ENCODE peak calls at places on chromosomes 7 and 10, in six cellular contexts. J, T, K, X, R and B are unnamed samples. For H3K27me3 and H3K4me1, the result is how much of the 10 kb centered on the place peaks cover.

GRCh38 chr10:114538544-114538906 is 119.5 kb downstream of the ABLIM1 start:
- DNase-seq in T (no peak), J (no peak), X (peak), K (no peak), R (no peak), B (no peak)

GRCh38 chr10:546971-547590 is 142.4 kb downstream of the DIP2C start:
- DNase-seq in R (no peak), T (peak), X (no peak), K (no peak), J (no peak), B (no peak)

GRCh38 chr10:74988787-74989574 is 122.5 kb upstream of the SAMD8 start:
- DNase-seq in X (no peak), K (no peak), R (no peak), T (no peak), J (no peak), B (no peak)

GRCh38 chr10:95841711-95842498 is 65.9 kb upstream of the CC2D2B start:
- DNase-seq in T (no peak), R (no peak), X (peak), K (no peak), J (no peak), B (no peak)

GRCh38 chr7:42831051-42831952 is 80.6 kb downstream of the C7orf25 start:
- DNase-seq in T (no peak), J (peak), K (no peak), X (no peak), R (no peak), B (no peak)

GRCh38 chr10:116147162-116147906 is 125.7 kb downstream of the GFRA1 start:
- DNase-seq in J (no peak), X (no peak), K (no peak), R (no peak), T (no peak), B (no peak)

GRCh38 chr10:73889014-73889413 is 14.7 kb upstream of the CAMK2G start:
- DNase-seq in J (peak), X (no peak), R (no peak), K (no peak), T (peak), B (no peak)

GRCh38 chr10:25575343-25575742 is 358.7 kb upstream of the MYO3A start:
- DNase-seq in K (no peak), X (no peak), T (no peak), J (no peak), R (no peak), B (no peak)

GRCh38 chr10:123135415-123136141 is at the start of gene HMX3:
- DNase-seq in X (peak), T (no peak), J (no peak), R (peak), K (no peak), B (no peak)

GRCh38 chr7:129948338-129948737 is 4.4 kb downstream of the UBE2H start:
- DNase-seq in K (no peak), T (peak), R (no peak), J (no peak), X (no peak), B (peak)

GRCh38 chr7:37656913-37657530 is 26.5 kb upstream of the GPR141 start:
- DNase-seq in J (no peak), K (no peak), T (no peak), X (no peak), R (no peak), B (no peak)

GRCh38 chr7:2864204-2864985 is 20.3 kb upstream of the GNA12 start:
- DNase-seq in T (peak), K (no peak), J (no peak), X (peak), R (no peak), B (no peak)

GRCh38 chr10:78381072-78381471 is 347.4 kb downstream of the RPS24 start:
- DNase-seq in T (no peak), K (no peak), X (no peak), R (peak), J (no peak), B (no peak)

GRCh38 chr7:1920266-1920681 is 250.2 kb downstream of the ELFN1 start:
- DNase-seq in X (peak), K (no peak), J (no peak), R (no peak), T (no peak), B (no peak)

GRCh38 chr7:37592366-37592765 is 91.2 kb upstream of the GPR141 start:
- DNase-seq in K (no peak), X (no peak), T (no peak), R (no peak), J (no peak), B (no peak)

GRCh38 chr7:137755846-137756685 is 90.7 kb downstream of the DGKI start:
- DNase-seq in J (no peak), X (no peak), K (no peak), T (no peak), R (no peak), B (no peak)

GRCh38 chr10:84310470-84310869 is 17.9 kb upstream of the CCSER2 start:
- DNase-seq in T (no peak), R (no peak), X (no peak), K (no peak), J (no peak), B (no peak)

GRCh38 chr10:84306751-84307384 is 21.5 kb upstream of the CCSER2 start:
- DNase-seq in K (no peak), X (no peak), J (no peak), R (no peak), T (no peak), B (no peak)

GRCh38 chr10:84308481-84309304 is 19.7 kb upstream of the CCSER2 start:
- DNase-seq in X (peak), J (peak), R (no peak), T (no peak), K (no peak), B (no peak)

GRCh38 chr10:84311596-84311995 is 16.8 kb upstream of the CCSER2 start:
- DNase-seq in T (no peak), R (no peak), K (no peak), J (no peak), X (no peak), B (no peak)

GRCh38 chr10:84308021-84308420 is 20.4 kb upstream of the CCSER2 start:
- DNase-seq in J (no peak), K (no peak), R (no peak), T (no peak), X (no peak), B (no peak)
- H3K27me3 ChIP-seq in J (under half), K (under half), R (under half), T (under half), X (under half), B (under half)

GRCh38 chr10:44193156-44193555 is 191.7 kb downstream of the CXCL12 start:
- DNase-seq in R (no peak), X (no peak), K (no peak), J (no peak), T (no peak), B (no peak)
- H3K4me1 ChIP-seq in R (under half), X (under half), K (under half), J (under half), T (under half), B (under half)

GRCh38 chr10:60664859-60665258 is 113.4 kb upstream of the CDK1 start:
- DNase-seq in X (no peak), J (no peak), K (no peak), T (no peak), R (no peak), B (no peak)

GRCh38 chr10:60663850-60664249 is 114.4 kb upstream of the CDK1 start:
- DNase-seq in K (no peak), X (no peak), T (no peak), J (no peak), R (no peak), B (no peak)

GRCh38 chr10:60660625-60661024 is 117.7 kb upstream of the CDK1 start:
- DNase-seq in J (no peak), X (no peak), T (no peak), R (no peak), K (no peak), B (no peak)

GRCh38 chr10:60662917-60663614 is 115.2 kb upstream of the CDK1 start:
- DNase-seq in T (no peak), J (no peak), X (no peak), K (no peak), R (no peak), B (no peak)

DNA sequence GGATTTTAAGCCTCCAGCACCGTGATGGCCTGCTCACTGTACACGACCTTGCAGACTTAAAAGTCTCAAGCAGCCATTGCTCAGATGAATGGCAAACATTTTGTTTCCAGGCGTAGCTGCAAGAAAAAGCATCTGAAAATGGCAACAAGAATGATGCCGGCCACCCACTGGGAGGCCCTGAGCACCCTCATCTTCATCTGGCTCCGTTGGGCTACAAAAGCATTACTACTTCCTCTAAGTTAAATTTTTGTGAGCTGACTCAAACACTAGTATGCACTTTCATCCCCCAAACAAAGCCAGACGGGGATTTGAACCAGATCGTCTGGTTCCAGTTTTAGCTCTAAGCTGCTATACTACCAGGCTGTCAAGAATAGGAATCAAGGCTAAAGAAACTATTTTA is 116.7 kb upstream of the CDK1 start:
- DNase-seq in K (no peak), R (no peak), X (no peak), J (no peak), T (peak), B (no peak)
- H3K27me3 ChIP-seq in K (under half), R (under half), X (under half), J (under half), T (under half), B (under half)

GRCh38 chr10:32955299-32955772 is 2.7 kb downstream of the ITGB1 start:
- DNase-seq in K (no peak), X (no peak), R (no peak), J (no peak), T (no peak), B (no peak)

GRCh38 chr10:32952541-32953276 is 5.3 kb downstream of the ITGB1 start:
- DNase-seq in T (no peak), R (no peak), X (no peak), J (no peak), K (no peak), B (no peak)

GRCh38 chr10:32954545-32955298 is 3.3 kb downstream of the ITGB1 start:
- DNase-seq in K (no peak), J (no peak), R (no peak), T (no peak), X (no peak), B (no peak)

GRCh38 chr10:32953277-32953927 is 4.6 kb downstream of the ITGB1 start:
- DNase-seq in T (no peak), J (no peak), K (no peak), R (no peak), X (peak), B (no peak)

GRCh38 chr10:32954080-32954479 is 4.0 kb downstream of the ITGB1 start:
- DNase-seq in X (no peak), T (no peak), J (no peak), R (no peak), K (no peak), B (no peak)
- H3K4me1 ChIP-seq in X (half or more), T (half or more), J (half or more), R (half or more), K (half or more), B (half or more)

DNA sequence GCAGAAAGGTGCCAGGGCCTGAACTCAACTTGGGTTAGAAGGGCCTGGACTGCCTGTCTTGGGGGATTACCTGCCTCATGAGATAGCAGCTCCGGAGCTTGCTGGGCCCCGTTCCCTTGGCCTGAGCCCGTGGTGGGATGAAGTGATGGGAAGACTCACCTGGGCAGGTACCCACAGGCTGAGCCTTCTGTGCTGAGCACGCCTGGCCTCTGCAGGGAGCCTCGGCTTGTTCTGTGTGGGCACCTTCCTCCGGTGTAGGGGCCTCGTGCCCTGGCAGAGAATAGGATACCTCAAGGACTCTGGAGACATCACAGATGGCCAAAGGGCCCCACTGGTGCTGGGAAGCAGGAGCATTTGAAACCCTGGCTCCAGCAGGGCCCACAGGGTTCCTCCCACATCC is 4.5 kb downstream of the ZNF467 start:
- DNase-seq in K (no peak), X (no peak), T (no peak), J (no peak), R (peak), B (no peak)
- H3K27me3 ChIP-seq in K (under half), X (under half), T (under half), J (under half), R (under half), B (under half)

GRCh38 chr7:139743267-139743966 is 34.4 kb downstream of the HIPK2 start:
- DNase-seq in K (no peak), J (no peak), X (no peak), T (no peak), R (no peak), B (no peak)
- H3K4me1 ChIP-seq in K (under half), J (half or more), X (under half), T (under half), R (half or more), B (under half)